ENCODE peak calls at places on chromosome 17, in seven cellular contexts. G is body of pancreas, S is tibial artery, V is astrocyte of the spinal cord, F is GM12865, R is nephron progenitor cell, X is psoas muscle. Q is an unnamed sample.

GRCh38 chr17:80695979-80696378 is 151.3 kb downstream of the RPTOR start:
- DNase-seq in G (no peak), S (no peak), V (no peak), F (no peak), R (no peak), X (no peak), Q (no peak)

GRCh38 chr17:65185686-65186382 is 48.7 kb downstream of the RGS9 start:
- DNase-seq in G (no peak), S (no peak), V (no peak), F (no peak), R (no peak), X (no peak), Q (no peak)

GRCh38 chr17:33178641-33179040 is 114.5 kb downstream of the ASIC2 start:
- DNase-seq in G (no peak), S (no peak), V (no peak), F (no peak), R (no peak), X (no peak), Q (no peak)

GRCh38 chr17:63881935-63882601 is at the start of gene GH2:
- DNase-seq in G (peak; percentile 60), S (no peak), V (peak; percentile 13), F (peak; percentile 54), R (peak; percentile 72), X (no peak), Q (peak; percentile 13)

GRCh38 chr17:76879254-76879653 is 11.1 kb downstream of the MGAT5B start:
- DNase-seq in G (no peak), S (no peak), V (no peak), F (no peak), R (no peak), X (no peak), Q (no peak)

GRCh38 chr17:76491271-76492184 is 9.7 kb downstream of the RHBDF2 start:
- DNase-seq in G (no peak), S (no peak), V (no peak), F (peak; percentile 64), R (no peak), X (no peak), Q (no peak)

GRCh38 chr17:6995500-6996255 is at the start of gene ALOX12:
- DNase-seq in G (no peak), S (no peak), V (no peak), F (no peak), R (peak; percentile 64), X (no peak), Q (no peak)

GRCh38 chr17:39208136-39208535 is 8.1 kb downstream of the RPL19 start:
- DNase-seq in G (no peak), S (no peak), V (no peak), F (no peak), R (no peak), X (no peak), Q (no peak)

GRCh38 chr17:40442392-40443195 is 656 bp upstream of the IGFBP4 start:
- DNase-seq in G (no peak), S (peak; percentile 86), V (no peak), F (no peak), R (no peak), X (peak; percentile 79), Q (no peak)

GRCh38 chr17:39591958-39592954 is 15.5 kb downstream of the NEUROD2 start:
- DNase-seq in G (peak; percentile 59), S (no peak), V (peak; percentile 38), F (peak; percentile 49), R (peak; percentile 86), X (no peak), Q (peak; percentile 39)

GRCh38 chr17:7405413-7405881 is 1.6 kb upstream of the TMEM256 start:
- DNase-seq in G (no peak), S (no peak), V (no peak), F (no peak), R (peak; percentile 41), X (no peak), Q (no peak)

GRCh38 chr17:42623732-42624596 is 14.5 kb downstream of the TUBG1 start:
- DNase-seq in G (peak; percentile 92), S (no peak), V (peak; percentile 50), F (no peak), R (no peak), X (peak; percentile 68), Q (peak; percentile 41)

GRCh38 chr17:47615766-47616424 is 33.8 kb upstream of the KPNB1 start:
- DNase-seq in G (no peak), S (no peak), V (peak; percentile 68), F (peak; percentile 51), R (peak; percentile 6), X (no peak), Q (peak; percentile 46)

GRCh38 chr17:39679521-39680192 is 8.2 kb downstream of the PGAP3 start:
- DNase-seq in G (no peak), S (no peak), V (no peak), F (peak; percentile 42), R (no peak), X (peak; percentile 36), Q (no peak)

GRCh38 chr17:3843935-3844516 is 2.0 kb downstream of the NCBP3 start:
- DNase-seq in G (peak; percentile 58), S (no peak), V (peak; percentile 14), F (peak; percentile 68), R (peak; percentile 36), X (no peak), Q (no peak)

GRCh38 chr17:78409191-78409621 is 30.8 kb downstream of the PGS1 start:
- DNase-seq in G (peak; percentile 86), S (no peak), V (no peak), F (no peak), R (no peak), X (no peak), Q (no peak)

GRCh38 chr17:76537578-76538280 is at the start of gene CYGB:
- DNase-seq in G (no peak), S (no peak), V (no peak), F (no peak), R (peak; percentile 65), X (peak; percentile 74), Q (no peak)

GRCh38 chr17:18038861-18039534 is at the start of the genes ATPAF2 and GID4:
- DNase-seq in G (peak; percentile 99), S (peak; percentile 100), V (peak; percentile 99), F (peak; percentile 100), R (peak; percentile 100), X (peak; percentile 100), Q (peak; percentile 96)

GRCh38 chr17:37824534-37825485 is 80.0 kb upstream of the HNF1B start:
- DNase-seq in G (no peak), S (no peak), V (peak; percentile 85), F (no peak), R (no peak), X (no peak), Q (peak; percentile 76)

DNA sequence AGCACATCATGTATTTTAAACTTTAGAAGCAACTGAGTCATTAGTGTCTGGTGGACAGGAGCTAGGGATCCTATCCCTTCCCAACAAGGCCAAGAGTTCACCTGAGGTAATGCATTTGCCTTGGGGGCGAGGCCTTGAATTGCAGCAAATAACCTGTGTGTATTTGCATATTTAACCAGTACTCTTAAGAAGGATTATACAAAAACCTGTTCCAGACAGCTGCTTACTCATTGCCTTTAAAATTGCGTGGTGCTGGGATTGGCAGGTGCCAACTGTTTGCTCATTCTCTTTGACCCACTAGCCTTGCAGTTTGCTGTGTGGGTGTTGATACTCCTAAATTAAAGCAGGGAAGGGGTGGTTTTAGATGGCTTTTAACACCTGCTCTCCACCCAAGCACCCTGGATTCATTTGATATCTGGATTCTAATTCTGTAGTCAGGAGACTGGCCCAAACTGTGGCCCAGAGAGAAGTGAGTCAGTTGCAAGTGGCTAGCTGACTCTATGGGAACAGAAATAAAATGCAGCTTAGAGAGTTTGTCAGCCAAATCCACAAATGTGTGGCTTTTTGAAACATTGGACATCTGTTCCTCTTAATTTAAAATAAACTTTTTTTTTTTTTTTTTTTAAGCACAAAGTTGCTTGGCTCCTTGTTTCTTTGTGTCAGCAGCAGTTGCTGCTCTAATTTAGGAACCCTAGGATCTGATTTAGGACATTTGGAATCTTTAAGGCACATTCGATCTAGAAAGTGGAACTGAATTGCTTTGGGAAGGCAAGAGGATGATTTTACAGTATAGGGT is 47.0 kb downstream of the TUBD1 start:
- DNase-seq in G (peak; percentile 62), S (peak; percentile 65), V (peak; percentile 94), F (peak; percentile 73), R (no peak), X (peak; percentile 62), Q (peak; percentile 80)
- TF ChIP-seq CTCF in G (no peak), S (no peak), V (no peak), F (no peak), R (no peak), X (no peak), Q (no peak)

GRCh38 chr17:82107341-82107860 is 9.4 kb upstream of the FASN start:
- DNase-seq in G (no peak), S (peak; percentile 59), V (no peak), F (no peak), R (no peak), X (peak; percentile 56), Q (no peak)
- TF ChIP-seq CTCF in G (no peak), S (peak; percentile 17), V (peak; percentile 30), F (peak; percentile 25), R (peak; percentile 8), X (peak; percentile 25), Q (peak; percentile 25)

GRCh38 chr17:1648582-1649115 is 1.0 kb downstream of the RILP start:
- DNase-seq in G (peak; percentile 96), S (peak; percentile 97), V (peak; percentile 94), F (peak; percentile 98), R (peak; percentile 97), X (peak; percentile 98), Q (peak; percentile 86)

GRCh38 chr17:1650731-1651558 is 1.3 kb upstream of the RILP start:
- DNase-seq in G (peak; percentile 19), S (no peak), V (no peak), F (no peak), R (no peak), X (no peak), Q (no peak)

GRCh38 chr17:1647802-1648581 is 1.7 kb downstream of the RILP start:
- DNase-seq in G (peak; percentile 54), S (no peak), V (no peak), F (no peak), R (no peak), X (peak; percentile 59), Q (no peak)

GRCh38 chr17:1649844-1650409 is at the start of gene RILP:
- DNase-seq in G (peak; percentile 97), S (peak; percentile 92), V (peak; percentile 16), F (peak; percentile 43), R (peak; percentile 36), X (peak; percentile 89), Q (no peak)

DNA sequence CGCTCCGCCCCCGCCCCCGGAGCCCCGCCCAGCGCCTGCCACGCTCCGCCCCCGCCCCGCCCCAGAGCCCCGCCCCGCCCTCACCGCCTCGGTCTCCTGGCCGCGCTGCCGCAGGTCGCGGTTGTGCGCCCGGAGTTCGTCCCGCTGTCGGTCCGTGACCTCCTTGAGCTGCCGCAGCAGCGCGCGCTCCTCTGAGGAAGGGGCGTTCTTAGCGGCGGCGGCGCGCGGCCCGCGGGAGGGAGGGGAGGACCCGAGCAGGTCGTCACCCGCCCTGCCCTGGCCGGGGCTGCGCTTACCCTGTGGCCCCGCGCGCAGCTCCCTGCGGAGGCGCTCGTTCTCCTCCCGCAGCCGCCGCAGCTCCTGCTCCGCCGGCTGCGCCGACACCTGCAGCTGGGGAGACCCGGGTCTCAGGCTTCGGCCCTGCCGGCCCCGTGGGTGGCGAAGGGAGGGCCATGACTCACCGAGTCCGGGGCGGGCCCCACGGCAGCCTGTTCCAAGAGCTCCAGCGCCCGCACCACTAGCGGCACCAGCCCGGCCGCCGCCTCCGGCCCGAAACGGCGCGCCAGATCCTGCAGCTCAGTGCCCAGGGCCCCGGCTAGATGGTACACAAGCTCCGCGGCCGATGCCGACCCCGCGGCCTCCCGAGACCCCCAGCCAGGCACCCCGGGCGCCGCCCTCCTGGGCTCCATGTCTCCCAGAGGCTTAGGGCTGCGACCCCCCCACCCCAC is 386 bp downstream of the RILP start:
- DNase-seq in G (peak; percentile 93), S (peak; percentile 95), V (peak; percentile 92), F (peak; percentile 81), R (no peak), X (peak; percentile 95), Q (peak; percentile 65)
- TF ChIP-seq CTCF in G (no peak), S (no peak), V (no peak), F (no peak), R (no peak), X (no peak), Q (no peak)

GRCh38 chr17:72077326-72077960 is 43.4 kb upstream of the SOX9 start:
- DNase-seq in G (no peak), S (no peak), V (no peak), F (no peak), R (no peak), X (no peak), Q (no peak)
- TF ChIP-seq CTCF in G (no peak), S (no peak), V (no peak), F (no peak), R (no peak), X (no peak), Q (no peak)

Q was measured in astrocyte of the cerebellum.